ENCODE peak calls at places on chromosomes 2 and 18, in five cellular contexts. One of them, this sample, is unnamed.

GRCh38 chr2:54669677-54670484 is 53.6 kb upstream of the EML6 start:
- DNase-seq in heart right ventricle: no peak
- DNase-seq in bronchial epithelial cell: peak
- DNase-seq in mucosa of descending colon: no peak
- DNase-seq in naive thymus-derived CD4-positive, alpha-beta T cell: no peak
- DNase-seq in this sample: no peak

GRCh38 chr2:118854507-118855300 is 7.3 kb upstream of the EN1 start:
- DNase-seq in heart right ventricle: no peak
- DNase-seq in bronchial epithelial cell: no peak
- DNase-seq in mucosa of descending colon: no peak
- DNase-seq in naive thymus-derived CD4-positive, alpha-beta T cell: no peak
- DNase-seq in this sample: no peak

GRCh38 chr2:200637886-200638285 is 52.1 kb downstream of the AOX1 start:
- DNase-seq in heart right ventricle: no peak
- DNase-seq in bronchial epithelial cell: no peak
- DNase-seq in mucosa of descending colon: no peak
- DNase-seq in naive thymus-derived CD4-positive, alpha-beta T cell: no peak
- DNase-seq in this sample: no peak

GRCh38 chr18:57190026-57190425 is 43.1 kb downstream of the BOD1L2 start:
- DNase-seq in heart right ventricle: no peak
- DNase-seq in bronchial epithelial cell: no peak
- DNase-seq in mucosa of descending colon: no peak
- DNase-seq in naive thymus-derived CD4-positive, alpha-beta T cell: no peak
- DNase-seq in this sample: no peak

GRCh38 chr2:160484859-160485520 is 8.6 kb downstream of the RBMS1 start:
- DNase-seq in heart right ventricle: no peak
- DNase-seq in bronchial epithelial cell: no peak
- DNase-seq in mucosa of descending colon: no peak
- DNase-seq in naive thymus-derived CD4-positive, alpha-beta T cell: peak
- DNase-seq in this sample: peak

GRCh38 chr2:172052000-172052983 is 33.0 kb upstream of the DLX1 start:
- DNase-seq in heart right ventricle: no peak
- DNase-seq in bronchial epithelial cell: no peak
- DNase-seq in mucosa of descending colon: no peak
- DNase-seq in naive thymus-derived CD4-positive, alpha-beta T cell: no peak
- DNase-seq in this sample: no peak

GRCh38 chr2:170361359-170361936 is 183.5 kb downstream of the MYO3B start:
- DNase-seq in heart right ventricle: peak
- DNase-seq in bronchial epithelial cell: peak
- DNase-seq in mucosa of descending colon: peak
- DNase-seq in naive thymus-derived CD4-positive, alpha-beta T cell: peak
- DNase-seq in this sample: peak

GRCh38 chr18:79543861-79544385 is 135.7 kb upstream of the CTDP1 start:
- DNase-seq in heart right ventricle: no peak
- DNase-seq in bronchial epithelial cell: no peak
- DNase-seq in mucosa of descending colon: no peak
- DNase-seq in naive thymus-derived CD4-positive, alpha-beta T cell: no peak
- DNase-seq in this sample: no peak

GRCh38 chr2:141105763-141106162 is 1025.1 kb downstream of the LRP1B start:
- DNase-seq in heart right ventricle: no peak
- DNase-seq in bronchial epithelial cell: no peak
- DNase-seq in mucosa of descending colon: no peak
- DNase-seq in naive thymus-derived CD4-positive, alpha-beta T cell: no peak
- DNase-seq in this sample: peak

GRCh38 chr2:44895061-44895460 is 46.4 kb upstream of the SIX3 start:
- DNase-seq in heart right ventricle: no peak
- DNase-seq in bronchial epithelial cell: no peak
- DNase-seq in mucosa of descending colon: no peak
- DNase-seq in naive thymus-derived CD4-positive, alpha-beta T cell: no peak
- DNase-seq in this sample: no peak

GRCh38 chr2:68722712-68723111 is 11.9 kb upstream of the ARHGAP25 start:
- DNase-seq in heart right ventricle: no peak
- DNase-seq in bronchial epithelial cell: no peak
- DNase-seq in mucosa of descending colon: no peak
- DNase-seq in naive thymus-derived CD4-positive, alpha-beta T cell: no peak
- DNase-seq in this sample: no peak

GRCh38 chr2:210620456-210620855 is 64.1 kb downstream of the CPS1 start:
- DNase-seq in heart right ventricle: no peak
- DNase-seq in bronchial epithelial cell: no peak
- DNase-seq in mucosa of descending colon: no peak
- DNase-seq in naive thymus-derived CD4-positive, alpha-beta T cell: no peak
- DNase-seq in this sample: no peak

GRCh38 chr18:59268127-59268721 is 5.0 kb downstream of the RAX start:
- DNase-seq in heart right ventricle: no peak
- DNase-seq in bronchial epithelial cell: no peak
- DNase-seq in mucosa of descending colon: no peak
- DNase-seq in naive thymus-derived CD4-positive, alpha-beta T cell: no peak
- DNase-seq in this sample: no peak

GRCh38 chr2:13481201-13481600 is 764.5 kb downstream of the TRIB2 start:
- DNase-seq in heart right ventricle: no peak
- DNase-seq in bronchial epithelial cell: no peak
- DNase-seq in mucosa of descending colon: no peak
- DNase-seq in naive thymus-derived CD4-positive, alpha-beta T cell: no peak
- DNase-seq in this sample: no peak

GRCh38 chr2:187689372-187689771 is 135.1 kb upstream of the TFPI start:
- DNase-seq in heart right ventricle: no peak
- DNase-seq in bronchial epithelial cell: peak
- DNase-seq in mucosa of descending colon: no peak
- DNase-seq in naive thymus-derived CD4-positive, alpha-beta T cell: no peak
- DNase-seq in this sample: no peak

GRCh38 chr2:160695402-160696060 is 201.9 kb upstream of the RBMS1 start:
- DNase-seq in heart right ventricle: no peak
- DNase-seq in bronchial epithelial cell: peak
- DNase-seq in mucosa of descending colon: no peak
- DNase-seq in naive thymus-derived CD4-positive, alpha-beta T cell: no peak
- DNase-seq in this sample: no peak

GRCh38 chr2:29920631-29921559 is 491 bp downstream of the ALK start:
- DNase-seq in heart right ventricle: no peak
- DNase-seq in bronchial epithelial cell: no peak
- DNase-seq in mucosa of descending colon: peak
- DNase-seq in naive thymus-derived CD4-positive, alpha-beta T cell: no peak
- DNase-seq in this sample: no peak

GRCh38 chr2:241804326-241805276 is 4.4 kb upstream of the NEU4 start:
- DNase-seq in heart right ventricle: no peak
- DNase-seq in bronchial epithelial cell: no peak
- DNase-seq in mucosa of descending colon: peak
- DNase-seq in naive thymus-derived CD4-positive, alpha-beta T cell: no peak
- DNase-seq in this sample: no peak
- H3K4me3 ChIP-seq in heart right ventricle: peak
- H3K4me3 ChIP-seq in bronchial epithelial cell: no peak
- H3K4me3 ChIP-seq in mucosa of descending colon: no peak
- H3K4me3 ChIP-seq in naive thymus-derived CD4-positive, alpha-beta T cell: peak
- H3K4me3 ChIP-seq in this sample: peak

GRCh38 chr2:181763423-181763822 is 83.1 kb upstream of the NEUROD1 start:
- DNase-seq in heart right ventricle: no peak
- DNase-seq in bronchial epithelial cell: no peak
- DNase-seq in mucosa of descending colon: no peak
- DNase-seq in naive thymus-derived CD4-positive, alpha-beta T cell: no peak
- DNase-seq in this sample: no peak
- H3K4me3 ChIP-seq in heart right ventricle: no peak
- H3K4me3 ChIP-seq in bronchial epithelial cell: no peak
- H3K4me3 ChIP-seq in mucosa of descending colon: no peak
- H3K4me3 ChIP-seq in naive thymus-derived CD4-positive, alpha-beta T cell: no peak
- H3K4me3 ChIP-seq in this sample: no peak

DNA sequence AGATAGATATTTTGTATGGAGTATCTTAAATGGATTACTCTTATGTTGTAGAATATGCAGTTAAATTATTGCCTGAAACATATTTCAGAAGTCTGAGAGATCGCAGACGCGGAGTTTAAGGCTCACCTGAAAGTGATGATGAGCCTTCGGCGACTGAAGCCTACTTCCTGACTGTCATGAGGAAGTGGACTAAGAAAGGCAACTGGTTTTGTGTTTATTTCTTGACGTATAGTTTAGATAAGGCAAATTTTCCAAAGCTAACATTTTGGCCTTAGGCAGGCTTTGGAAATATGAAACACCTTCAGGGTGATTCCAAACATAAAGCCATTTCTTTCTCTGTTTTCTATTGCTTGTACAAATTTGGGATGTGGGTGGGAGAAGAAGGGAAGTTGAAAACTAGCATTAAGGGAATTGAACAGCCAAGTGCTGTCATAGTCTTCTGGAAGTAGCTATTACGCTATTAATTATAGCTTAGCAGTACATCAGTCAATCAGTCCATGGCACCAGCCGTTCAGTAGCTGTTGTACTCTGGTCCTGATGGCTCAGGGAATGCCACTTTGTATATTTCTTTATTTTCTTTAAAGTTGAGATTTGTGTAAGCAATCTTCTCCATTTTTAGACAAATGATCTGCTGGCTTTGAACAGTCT is 1.5 kb downstream of the GRHL1 start:
- DNase-seq in heart right ventricle: no peak
- DNase-seq in bronchial epithelial cell: peak
- DNase-seq in mucosa of descending colon: no peak
- DNase-seq in naive thymus-derived CD4-positive, alpha-beta T cell: no peak
- DNase-seq in this sample: no peak
- H3K4me3 ChIP-seq in heart right ventricle: no peak
- H3K4me3 ChIP-seq in bronchial epithelial cell: peak
- H3K4me3 ChIP-seq in mucosa of descending colon: no peak
- H3K4me3 ChIP-seq in naive thymus-derived CD4-positive, alpha-beta T cell: no peak
- H3K4me3 ChIP-seq in this sample: peak

DNA sequence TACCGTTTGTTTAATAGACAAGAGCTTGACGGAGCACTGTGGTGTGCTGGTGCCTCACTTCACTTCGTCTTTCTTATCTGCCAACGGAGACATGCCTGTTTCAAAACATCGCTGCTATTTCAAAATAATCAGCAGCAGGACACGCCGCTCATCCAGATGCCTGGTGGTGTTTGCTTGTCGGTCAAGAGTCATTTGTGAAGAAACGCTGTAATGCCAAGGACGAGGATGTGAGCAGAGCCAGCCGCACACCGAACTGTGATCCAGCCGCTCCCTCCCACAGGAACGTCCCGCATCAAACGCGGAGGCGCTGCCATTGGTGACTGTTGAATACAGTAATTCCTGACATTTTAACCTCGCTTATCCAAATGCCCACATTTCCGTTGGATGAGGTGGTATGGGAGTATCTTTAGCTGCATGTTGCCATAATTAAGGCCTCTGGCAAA is 432.4 kb downstream of the FBXO15 start:
- DNase-seq in heart right ventricle: no peak
- DNase-seq in bronchial epithelial cell: peak
- DNase-seq in mucosa of descending colon: no peak
- DNase-seq in naive thymus-derived CD4-positive, alpha-beta T cell: no peak
- DNase-seq in this sample: no peak
- H3K4me3 ChIP-seq in heart right ventricle: no peak
- H3K4me3 ChIP-seq in bronchial epithelial cell: no peak
- H3K4me3 ChIP-seq in mucosa of descending colon: no peak
- H3K4me3 ChIP-seq in naive thymus-derived CD4-positive, alpha-beta T cell: no peak
- H3K4me3 ChIP-seq in this sample: no peak

DNA sequence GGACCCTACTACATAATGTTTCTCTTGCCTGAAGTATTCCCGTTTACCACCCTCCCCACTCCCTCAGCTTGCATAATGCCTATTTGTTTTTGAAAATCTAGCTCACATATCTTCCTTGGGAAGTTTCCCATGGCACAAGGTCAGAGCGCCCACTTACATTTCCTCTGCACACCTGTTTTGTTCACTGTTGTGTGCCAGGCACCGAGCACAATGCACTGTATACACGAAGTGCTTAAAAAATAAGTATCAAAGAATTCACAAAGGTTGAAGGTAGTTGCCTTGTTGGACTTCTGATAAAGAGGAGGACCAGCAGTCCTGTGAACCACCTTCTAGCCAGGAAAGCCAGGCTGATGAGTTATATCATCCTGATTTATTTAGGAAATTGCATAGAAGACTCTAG is 16.8 kb upstream of the RHOB start:
- DNase-seq in heart right ventricle: no peak
- DNase-seq in bronchial epithelial cell: no peak
- DNase-seq in mucosa of descending colon: no peak
- DNase-seq in naive thymus-derived CD4-positive, alpha-beta T cell: no peak
- DNase-seq in this sample: no peak
- H3K4me3 ChIP-seq in heart right ventricle: no peak
- H3K4me3 ChIP-seq in bronchial epithelial cell: no peak
- H3K4me3 ChIP-seq in mucosa of descending colon: no peak
- H3K4me3 ChIP-seq in naive thymus-derived CD4-positive, alpha-beta T cell: no peak
- H3K4me3 ChIP-seq in this sample: no peak

GRCh38 chr18:31647354-31647753 is 37.0 kb downstream of the B4GALT6 start:
- DNase-seq in heart right ventricle: no peak
- DNase-seq in bronchial epithelial cell: no peak
- DNase-seq in mucosa of descending colon: no peak
- DNase-seq in naive thymus-derived CD4-positive, alpha-beta T cell: no peak
- DNase-seq in this sample: no peak

GRCh38 chr18:31649894-31650719 is 34.3 kb downstream of the B4GALT6 start:
- DNase-seq in heart right ventricle: no peak
- DNase-seq in bronchial epithelial cell: no peak
- DNase-seq in mucosa of descending colon: no peak
- DNase-seq in naive thymus-derived CD4-positive, alpha-beta T cell: no peak
- DNase-seq in this sample: no peak

GRCh38 chr18:31648966-31649429 is 35.4 kb downstream of the B4GALT6 start:
- DNase-seq in heart right ventricle: no peak
- DNase-seq in bronchial epithelial cell: peak
- DNase-seq in mucosa of descending colon: no peak
- DNase-seq in naive thymus-derived CD4-positive, alpha-beta T cell: no peak
- DNase-seq in this sample: no peak

GRCh38 chr18:31649449-31649848 is 34.9 kb downstream of the B4GALT6 start:
- DNase-seq in heart right ventricle: no peak
- DNase-seq in bronchial epithelial cell: no peak
- DNase-seq in mucosa of descending colon: no peak
- DNase-seq in naive thymus-derived CD4-positive, alpha-beta T cell: no peak
- DNase-seq in this sample: no peak

GRCh38 chr18:31648458-31648857 is 35.9 kb downstream of the B4GALT6 start:
- DNase-seq in heart right ventricle: no peak
- DNase-seq in bronchial epithelial cell: no peak
- DNase-seq in mucosa of descending colon: no peak
- DNase-seq in naive thymus-derived CD4-positive, alpha-beta T cell: no peak
- DNase-seq in this sample: no peak
- H3K4me3 ChIP-seq in heart right ventricle: no peak
- H3K4me3 ChIP-seq in bronchial epithelial cell: no peak
- H3K4me3 ChIP-seq in mucosa of descending colon: no peak
- H3K4me3 ChIP-seq in naive thymus-derived CD4-positive, alpha-beta T cell: no peak
- H3K4me3 ChIP-seq in this sample: no peak

GRCh38 chr2:158192515-158193234 is 91.0 kb downstream of the UPP2 start:
- DNase-seq in heart right ventricle: no peak
- DNase-seq in bronchial epithelial cell: no peak
- DNase-seq in mucosa of descending colon: no peak
- DNase-seq in naive thymus-derived CD4-positive, alpha-beta T cell: no peak
- DNase-seq in this sample: no peak

GRCh38 chr2:158194229-158194628 is 92.6 kb downstream of the UPP2 start:
- DNase-seq in heart right ventricle: no peak
- DNase-seq in bronchial epithelial cell: no peak
- DNase-seq in mucosa of descending colon: no peak
- DNase-seq in naive thymus-derived CD4-positive, alpha-beta T cell: no peak
- DNase-seq in this sample: no peak

GRCh38 chr2:158189526-158189925 is 87.8 kb downstream of the UPP2 start:
- DNase-seq in heart right ventricle: no peak
- DNase-seq in bronchial epithelial cell: peak
- DNase-seq in mucosa of descending colon: no peak
- DNase-seq in naive thymus-derived CD4-positive, alpha-beta T cell: no peak
- DNase-seq in this sample: no peak

GRCh38 chr2:158191076-158191566 is 89.4 kb downstream of the UPP2 start:
- DNase-seq in heart right ventricle: no peak
- DNase-seq in bronchial epithelial cell: no peak
- DNase-seq in mucosa of descending colon: no peak
- DNase-seq in naive thymus-derived CD4-positive, alpha-beta T cell: peak
- DNase-seq in this sample: peak

DNA sequence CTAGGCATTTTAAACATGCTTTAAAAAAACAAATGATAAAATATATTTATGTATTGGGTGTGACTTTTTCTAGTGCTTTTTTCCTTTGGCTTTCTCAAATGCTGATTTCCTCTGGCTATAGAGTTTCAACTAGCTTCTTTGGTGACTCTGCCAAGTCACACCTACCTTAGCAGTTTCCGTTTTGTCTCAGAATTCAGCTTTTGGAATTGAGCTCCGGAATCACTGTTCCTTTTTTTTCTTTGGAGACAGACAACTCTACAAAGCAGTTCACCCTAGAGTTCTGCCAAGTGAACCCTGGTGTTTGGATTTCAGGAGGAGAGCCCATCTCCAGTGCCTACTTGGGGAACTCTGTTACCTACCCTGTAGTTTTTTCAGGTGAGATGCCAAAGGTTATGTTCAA is 89.9 kb downstream of the UPP2 start:
- DNase-seq in heart right ventricle: peak
- DNase-seq in bronchial epithelial cell: no peak
- DNase-seq in mucosa of descending colon: no peak
- DNase-seq in naive thymus-derived CD4-positive, alpha-beta T cell: no peak
- DNase-seq in this sample: no peak
- H3K4me3 ChIP-seq in heart right ventricle: no peak
- H3K4me3 ChIP-seq in bronchial epithelial cell: no peak
- H3K4me3 ChIP-seq in mucosa of descending colon: no peak
- H3K4me3 ChIP-seq in naive thymus-derived CD4-positive, alpha-beta T cell: no peak
- H3K4me3 ChIP-seq in this sample: no peak

This sample was measured in DND-41.